ENCODE peak calls at places on chromosome 14, in seven cellular contexts. U, V, P, B, M, C and O are unnamed samples.

GRCh38 chr14:24900281-24900868 is 149.6 kb downstream of the STXBP6 start:
- DNase-seq in U (no peak), V (no peak), P (no peak), B (peak; percentile 41), M (no peak), C (no peak), O (no peak)

GRCh38 chr14:91636604-91637003 is 95.3 kb downstream of the CATSPERB start:
- DNase-seq in U (no peak), V (no peak), P (peak; percentile 29), B (no peak), M (no peak), C (no peak), O (no peak)

GRCh38 chr14:64879635-64880381 is at the start of gene SPTB:
- DNase-seq in U (peak; percentile 27), V (peak; percentile 46), P (no peak), B (no peak), M (peak; percentile 60), C (peak; percentile 73), O (no peak)

GRCh38 chr14:101001311-101002069 is 98.0 kb upstream of the RTL1 start:
- DNase-seq in U (no peak), V (no peak), P (peak; percentile 81), B (peak; percentile 91), M (no peak), C (no peak), O (no peak)

GRCh38 chr14:68144051-68144681 is 324.6 kb downstream of the RAD51B start:
- DNase-seq in U (no peak), V (no peak), P (peak; percentile 48), B (peak; percentile 66), M (peak; percentile 64), C (no peak), O (no peak)

GRCh38 chr14:66662374-66662773 is 154.4 kb downstream of the GPHN start:
- DNase-seq in U (no peak), V (no peak), P (peak; percentile 37), B (no peak), M (no peak), C (no peak), O (no peak)

GRCh38 chr14:71139058-71139946 is 232.0 kb downstream of the PCNX1 start:
- DNase-seq in U (peak; percentile 58), V (peak; percentile 65), P (peak; percentile 31), B (peak; percentile 39), M (peak; percentile 75), C (peak; percentile 73), O (peak; percentile 39)

GRCh38 chr14:51333901-51334432 is 93.9 kb downstream of the TMX1 start:
- DNase-seq in U (no peak), V (no peak), P (peak; percentile 83), B (peak; percentile 67), M (no peak), C (no peak), O (no peak)

GRCh38 chr14:30385925-30386324 is 173.0 kb upstream of the G2E3 start:
- DNase-seq in U (no peak), V (no peak), P (no peak), B (no peak), M (no peak), C (no peak), O (no peak)

GRCh38 chr14:59964251-59965007 is 44.5 kb downstream of the LRRC9 start:
- DNase-seq in U (no peak), V (no peak), P (no peak), B (peak; percentile 30), M (no peak), C (no peak), O (no peak)

GRCh38 chr14:102888748-102889147 is 33.7 kb upstream of the AMN start:
- DNase-seq in U (no peak), V (no peak), P (no peak), B (no peak), M (no peak), C (no peak), O (no peak)
- H3K36me3 ChIP-seq in U (peaks cover 81% of the 10 kb centered on the region), V (peaks cover 39% of the 10 kb centered on the region), P (peaks cover 4% of the 10 kb centered on the region), B (no peaks in the 10 kb centered on the region), M (no peaks in the 10 kb centered on the region), C (peaks cover 16% of the 10 kb centered on the region), O (peaks cover 30% of the 10 kb centered on the region)

GRCh38 chr14:49935526-49935925 is 42.6 kb downstream of the ARF6 start:
- DNase-seq in U (no peak), V (no peak), P (no peak), B (no peak), M (no peak), C (no peak), O (no peak)
- H3K36me3 ChIP-seq in U (no peaks in the 10 kb centered on the region), V (no peaks in the 10 kb centered on the region), P (no peaks in the 10 kb centered on the region), B (no peaks in the 10 kb centered on the region), M (no peaks in the 10 kb centered on the region), C (no peaks in the 10 kb centered on the region), O (no peaks in the 10 kb centered on the region)

DNA sequence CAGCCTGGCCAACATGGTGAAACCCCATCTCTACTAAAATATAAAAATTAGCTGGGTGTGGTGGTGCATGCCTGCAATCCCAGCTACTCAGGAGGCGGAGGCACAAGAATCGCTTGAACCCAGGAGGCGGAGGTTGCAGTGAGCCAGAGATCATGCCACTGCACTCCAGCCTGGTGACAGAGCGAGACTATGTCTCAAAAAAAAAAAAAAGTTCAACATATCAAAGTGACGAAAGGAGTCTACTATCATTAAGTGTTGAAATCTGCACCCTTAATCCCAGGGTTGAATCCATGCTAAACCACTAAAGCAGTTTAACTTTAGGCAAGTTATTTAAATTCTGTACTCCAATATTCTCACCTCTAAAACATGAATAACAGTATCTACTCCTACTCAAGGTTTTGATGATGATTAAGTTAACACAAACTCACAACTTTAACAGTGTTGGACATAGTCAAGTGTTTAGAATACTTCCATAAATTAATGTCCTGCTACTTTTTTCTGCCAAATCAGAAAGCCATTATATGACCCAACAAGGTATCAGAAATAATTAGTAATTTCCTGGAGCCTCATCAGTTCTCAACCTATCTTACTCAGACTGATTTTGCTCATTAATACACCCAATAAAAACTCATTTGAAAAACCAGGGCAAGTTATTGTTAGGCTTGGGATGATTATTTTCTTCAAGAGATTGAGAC is 10.9 kb downstream of the HNRNPC start:
- DNase-seq in U (no peak), V (peak; percentile 59), P (no peak), B (no peak), M (no peak), C (peak; percentile 68), O (no peak)
- H3K36me3 ChIP-seq in U (peaks cover 98% of the 10 kb centered on the region), V (peaks cover 90% of the 10 kb centered on the region), P (peaks cover 45% of the 10 kb centered on the region), B (peaks cover 13% of the 10 kb centered on the region), M (peaks cover 10% of the 10 kb centered on the region), C (peaks cover 98% of the 10 kb centered on the region), O (peaks cover 91% of the 10 kb centered on the region)

GRCh38 chr14:20381341-20381740 is 32.0 kb downstream of the TEP1 start:
- DNase-seq in U (no peak), V (no peak), P (no peak), B (no peak), M (no peak), C (no peak), O (no peak)

GRCh38 chr14:20376071-20376588 is 32.7 kb downstream of the PARP2 start:
- DNase-seq in U (no peak), V (no peak), P (no peak), B (no peak), M (peak; percentile 85), C (no peak), O (no peak)

GRCh38 chr14:20372796-20373195 is 29.4 kb downstream of the PARP2 start:
- DNase-seq in U (no peak), V (no peak), P (no peak), B (no peak), M (no peak), C (no peak), O (no peak)

GRCh38 chr14:20379743-20380142 is 33.6 kb downstream of the TEP1 start:
- DNase-seq in U (no peak), V (no peak), P (no peak), B (no peak), M (no peak), C (no peak), O (no peak)

GRCh38 chr14:20377171-20377570 is 33.7 kb downstream of the PARP2 start:
- DNase-seq in U (no peak), V (no peak), P (no peak), B (peak; percentile 4), M (no peak), C (no peak), O (no peak)
- H3K36me3 ChIP-seq in U (peaks cover 94% of the 10 kb centered on the region), V (peaks cover 99% of the 10 kb centered on the region), P (peaks cover 28% of the 10 kb centered on the region), B (peaks cover 36% of the 10 kb centered on the region), M (no peaks in the 10 kb centered on the region), C (peaks cover 98% of the 10 kb centered on the region), O (peaks cover 86% of the 10 kb centered on the region)

DNA sequence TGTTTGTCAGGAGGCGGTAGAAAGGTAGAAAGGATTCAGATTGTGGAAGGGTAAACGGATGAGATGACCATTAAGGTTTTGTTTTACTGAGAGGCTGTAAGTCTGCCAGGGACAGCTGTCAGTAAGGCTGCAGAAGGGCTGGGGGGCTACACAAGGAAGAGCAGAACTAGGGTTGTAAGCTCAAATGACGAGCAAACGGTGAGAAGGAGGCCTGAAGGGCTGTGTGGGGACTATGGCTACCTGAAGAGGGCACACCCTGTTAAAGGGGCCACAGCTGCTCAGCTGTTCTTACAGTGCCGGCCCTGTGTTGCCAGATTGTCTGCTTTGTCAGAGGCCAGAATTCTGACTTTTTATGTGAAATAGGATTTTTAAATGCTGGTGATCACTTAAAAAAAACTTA is 19.1 kb downstream of the VASH1 start:
- DNase-seq in U (no peak), V (no peak), P (no peak), B (no peak), M (no peak), C (no peak), O (no peak)
- H3K36me3 ChIP-seq in U (peaks cover 90% of the 10 kb centered on the region), V (peaks cover 57% of the 10 kb centered on the region), P (no peaks in the 10 kb centered on the region), B (no peaks in the 10 kb centered on the region), M (no peaks in the 10 kb centered on the region), C (peaks cover 26% of the 10 kb centered on the region), O (peaks cover 65% of the 10 kb centered on the region)

GRCh38 chr14:76163668-76164363 is 12.1 kb downstream of the GPATCH2L start:
- DNase-seq in U (no peak), V (no peak), P (no peak), B (no peak), M (no peak), C (no peak), O (no peak)

GRCh38 chr14:76174982-76175381 is 23.3 kb downstream of the GPATCH2L start:
- DNase-seq in U (no peak), V (no peak), P (no peak), B (no peak), M (no peak), C (no peak), O (no peak)

GRCh38 chr14:76168531-76168930 is 16.8 kb downstream of the GPATCH2L start:
- DNase-seq in U (no peak), V (no peak), P (peak; percentile 9), B (peak; percentile 10), M (no peak), C (no peak), O (no peak)

DNA sequence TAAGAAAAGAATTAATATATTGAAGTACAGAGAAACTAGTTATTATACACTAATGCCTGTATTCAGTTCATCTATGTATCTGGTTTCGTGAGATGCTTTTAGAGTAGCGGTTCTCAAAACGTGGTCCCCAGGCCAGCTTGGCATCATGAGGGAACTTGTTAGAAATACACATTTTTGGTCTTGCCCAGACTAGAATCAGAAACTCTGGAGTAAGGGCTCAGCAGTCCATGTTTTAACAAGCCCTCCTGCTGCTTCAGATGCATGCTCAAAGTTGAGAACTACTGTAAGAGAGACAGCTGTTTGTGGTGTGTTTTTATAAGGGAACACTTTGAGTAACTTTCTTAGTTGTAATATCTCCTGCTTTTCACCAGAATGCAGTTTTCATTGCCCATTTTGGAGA is 18.1 kb downstream of the GPATCH2L start:
- DNase-seq in U (no peak), V (no peak), P (peak; percentile 26), B (no peak), M (no peak), C (no peak), O (no peak)
- H3K36me3 ChIP-seq in U (peaks cover 91% of the 10 kb centered on the region), V (peaks cover 74% of the 10 kb centered on the region), P (peaks cover 29% of the 10 kb centered on the region), B (peaks cover 5% of the 10 kb centered on the region), M (no peaks in the 10 kb centered on the region), C (peaks cover 48% of the 10 kb centered on the region), O (peaks cover 68% of the 10 kb centered on the region)

GRCh38 chr14:72996916-72997315 is 30.0 kb downstream of the ZFYVE1 start:
- DNase-seq in U (no peak), V (no peak), P (no peak), B (no peak), M (no peak), C (no peak), O (no peak)
- H3K36me3 ChIP-seq in U (peaks cover 38% of the 10 kb centered on the region), V (peaks cover 70% of the 10 kb centered on the region), P (peaks cover 8% of the 10 kb centered on the region), B (peaks cover 15% of the 10 kb centered on the region), M (no peaks in the 10 kb centered on the region), C (peaks cover 64% of the 10 kb centered on the region), O (peaks cover 27% of the 10 kb centered on the region)